ENCODE peak calls at places on chromosomes 11 and 22, in seven cellular contexts. V is cardiac muscle cell, R is dorsolateral prefrontal cortex, T is stomach, M is heart right ventricle, X is psoas muscle, I is right cardiac atrium. S is an unnamed sample.

GRCh38 chr22:37019309-37020191 is at the start of the genes MPST and TST:
- DNase-seq in V (peak; percentile 91), R (peak; percentile 48), T (peak; percentile 81), M (peak; percentile 85), X (peak; percentile 84), I (peak; percentile 95), S (peak; percentile 85)

GRCh38 chr11:69490516-69490915 is 9.1 kb downstream of the LINC01488 start:
- DNase-seq in V (no peak), R (no peak), T (no peak), M (no peak), X (peak; percentile 2), I (peak; percentile 28), S (peak; percentile 22)

GRCh38 chr11:11789735-11790369 is 51.9 kb upstream of the USP47 start:
- DNase-seq in V (peak; percentile 26), R (no peak), T (no peak), M (no peak), X (no peak), I (no peak), S (no peak)

GRCh38 chr11:73990727-73991126 is 8.1 kb upstream of the UCP2 start:
- DNase-seq in V (no peak), R (no peak), T (no peak), M (no peak), X (no peak), I (no peak), S (no peak)

GRCh38 chr22:26553056-26553752 is 36.7 kb downstream of the TPST2 start:
- DNase-seq in V (no peak), R (no peak), T (no peak), M (no peak), X (no peak), I (no peak), S (peak; percentile 68)

GRCh38 chr11:106656646-106657045 is 361.6 kb downstream of the GUCY1A2 start:
- DNase-seq in V (no peak), R (no peak), T (no peak), M (no peak), X (no peak), I (no peak), S (no peak)

GRCh38 chr11:125903753-125904659 is at the start of gene DDX25:
- DNase-seq in V (peak; percentile 69), R (peak; percentile 80), T (no peak), M (no peak), X (no peak), I (peak; percentile 63), S (no peak)

GRCh38 chr11:65315204-65315865 is 669 bp downstream of the CDC42EP2 start:
- DNase-seq in V (peak; percentile 92), R (peak; percentile 78), T (peak; percentile 77), M (peak; percentile 89), X (peak; percentile 81), I (peak; percentile 94), S (peak; percentile 96)

GRCh38 chr22:20509344-20510047 is 2.1 kb downstream of the MED15 start:
- DNase-seq in V (peak; percentile 70), R (no peak), T (peak; percentile 67), M (peak; percentile 31), X (peak; percentile 71), I (peak; percentile 71), S (peak; percentile 75)

GRCh38 chr11:75492181-75492820 is 33.4 kb downstream of the GDPD5 start:
- DNase-seq in V (no peak), R (no peak), T (peak; percentile 27), M (no peak), X (no peak), I (no peak), S (no peak)

GRCh38 chr22:20027966-20028854 is 7.3 kb downstream of the TANGO2 start:
- DNase-seq in V (no peak), R (no peak), T (no peak), M (no peak), X (no peak), I (peak; percentile 23), S (no peak)

GRCh38 chr22:39932918-39933649 is 27.1 kb upstream of the TMA7B start:
- DNase-seq in V (peak; percentile 33), R (no peak), T (peak; percentile 71), M (no peak), X (no peak), I (no peak), S (peak; percentile 49)

GRCh38 chr11:28038775-28039174 is 69.2 kb downstream of the KIF18A start:
- DNase-seq in V (peak; percentile 46), R (no peak), T (no peak), M (no peak), X (no peak), I (no peak), S (no peak)

GRCh38 chr11:67504023-67504949 is 877 bp downstream of the PITPNM1 start:
- DNase-seq in V (peak; percentile 57), R (peak; percentile 49), T (no peak), M (peak; percentile 44), X (no peak), I (peak; percentile 73), S (peak; percentile 70)

GRCh38 chr22:42907404-42908081 is 50.5 kb upstream of the ARFGAP3 start:
- DNase-seq in V (no peak), R (no peak), T (no peak), M (no peak), X (no peak), I (no peak), S (peak; percentile 64)

GRCh38 chr11:103730151-103730940 is 306.1 kb upstream of the DDI1 start:
- DNase-seq in V (no peak), R (peak; percentile 56), T (no peak), M (no peak), X (no peak), I (no peak), S (no peak)

GRCh38 chr22:45805413-45805812 is 133.8 kb downstream of the ATXN10 start:
- DNase-seq in V (no peak), R (no peak), T (no peak), M (no peak), X (no peak), I (no peak), S (no peak)

GRCh38 chr11:14773755-14774154 is 118.3 kb downstream of the CYP2R1 start:
- DNase-seq in V (no peak), R (no peak), T (no peak), M (no peak), X (no peak), I (no peak), S (no peak)

GRCh38 chr11:116871248-116871647 is 33.8 kb upstream of the APOA1 start:
- DNase-seq in V (no peak), R (no peak), T (no peak), M (no peak), X (no peak), I (no peak), S (no peak)
- H3K27ac ChIP-seq in V (no peak overlapping the region), R (peak overlapping the region; percentile 93), T (no peak overlapping the region), M (no peak overlapping the region), X (no peak overlapping the region), I (peak overlapping the region; percentile 25), S (no peak overlapping the region)

GRCh38 chr11:130580372-130580771 is 131.9 kb downstream of the ADAMTS15 start:
- DNase-seq in V (no peak), R (peak; percentile 50), T (no peak), M (no peak), X (no peak), I (no peak), S (no peak)
- H3K27ac ChIP-seq in V (no peak overlapping the region), R (no peak overlapping the region), T (no peak overlapping the region), M (peak overlapping the region; percentile 22), X (no peak overlapping the region), I (peak overlapping the region; percentile 80), S (no peak overlapping the region)

GRCh38 chr11:10401275-10401674 is 53.8 kb upstream of the AMPD3 start:
- DNase-seq in V (no peak), R (no peak), T (no peak), M (no peak), X (no peak), I (no peak), S (no peak)
- H3K27ac ChIP-seq in V (no peak overlapping the region), R (no peak overlapping the region), T (no peak overlapping the region), M (no peak overlapping the region), X (no peak overlapping the region), I (peak overlapping the region; percentile 23), S (no peak overlapping the region)

GRCh38 chr22:44026066-44026629 is 2.0 kb downstream of the PARVB start:
- DNase-seq in V (no peak), R (no peak), T (no peak), M (no peak), X (no peak), I (no peak), S (no peak)

GRCh38 chr22:44025171-44026065 is 1.3 kb downstream of the PARVB start:
- DNase-seq in V (no peak), R (no peak), T (peak; percentile 45), M (peak; percentile 44), X (peak; percentile 58), I (peak; percentile 75), S (no peak)

GRCh38 chr22:44020981-44021380 is 3.1 kb upstream of the PARVB start:
- DNase-seq in V (no peak), R (no peak), T (no peak), M (no peak), X (no peak), I (no peak), S (no peak)

GRCh38 chr22:44024288-44024908 is at the start of gene PARVB:
- DNase-seq in V (peak; percentile 47), R (peak; percentile 32), T (no peak), M (peak; percentile 59), X (peak; percentile 47), I (peak; percentile 82), S (peak; percentile 26)

DNA sequence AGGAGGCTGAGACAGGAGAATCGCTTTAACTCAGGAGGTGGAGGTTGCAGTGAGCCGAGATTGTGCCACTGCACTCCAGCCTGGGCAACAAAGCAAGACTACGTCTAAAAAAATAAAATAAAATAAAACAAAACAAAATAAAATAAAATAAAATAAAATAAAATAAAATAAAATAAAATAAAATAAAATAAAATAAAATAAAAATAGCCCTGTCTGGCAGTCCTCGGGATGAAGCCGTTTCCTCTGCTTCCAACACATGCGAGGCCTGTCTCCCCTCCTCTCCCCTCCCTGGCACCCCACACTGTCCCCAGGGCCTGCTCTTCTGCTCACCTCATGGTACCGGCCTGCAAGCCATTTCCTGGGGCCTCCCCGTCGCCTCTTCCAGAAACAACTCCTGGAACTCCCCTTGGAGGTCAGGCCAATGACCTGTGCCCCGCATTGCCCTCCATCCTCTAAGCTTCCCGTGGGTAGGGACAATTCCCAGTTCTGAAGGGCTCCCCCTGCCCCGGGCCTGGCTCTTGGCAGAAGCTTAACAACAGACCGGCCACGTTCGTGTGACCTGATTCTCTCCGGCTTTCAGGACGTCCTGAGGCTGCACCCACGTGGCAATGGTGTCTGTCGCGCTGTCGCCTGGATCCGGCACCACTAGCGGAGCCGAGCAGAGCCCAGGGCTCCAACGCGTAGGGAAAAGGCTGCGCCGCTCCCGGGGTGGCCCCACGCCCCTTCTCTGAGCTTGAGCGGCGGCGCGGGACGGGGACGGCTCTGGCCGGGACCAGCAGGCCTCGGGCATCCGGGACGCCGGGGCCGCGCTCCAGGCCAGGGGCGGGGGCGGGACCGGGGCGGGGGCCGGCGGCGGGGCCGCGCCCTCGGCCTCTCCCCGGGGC is 456 bp upstream of the PARVB start:
- DNase-seq in V (peak; percentile 65), R (peak; percentile 15), T (peak; percentile 54), M (peak; percentile 76), X (peak; percentile 69), I (peak; percentile 85), S (peak; percentile 27)
- H3K27ac ChIP-seq in V (no peak overlapping the region), R (peak overlapping the region; percentile 54), T (peak overlapping the region; percentile 63), M (peak overlapping the region; percentile 98), X (peak overlapping the region; percentile 96), I (peak overlapping the region; percentile 86), S (no peak overlapping the region)

GRCh38 chr22:44328326-44328725 is 15.6 kb upstream of the SHISAL1 start:
- DNase-seq in V (no peak), R (no peak), T (no peak), M (no peak), X (no peak), I (no peak), S (no peak)
- H3K27ac ChIP-seq in V (no peak overlapping the region), R (no peak overlapping the region), T (no peak overlapping the region), M (no peak overlapping the region), X (no peak overlapping the region), I (no peak overlapping the region), S (no peak overlapping the region)

S was measured in pancreas.